ENCODE peak calls at places on chromosomes 5 and 9, in six cellular contexts. Z, G, B, Q, O and S are unnamed samples.

GRCh38 chr9:114302727-114303126 is 20.2 kb upstream of the ORM1 start:
- DNase-seq in Q (no peak), Z (no peak), O (no peak), B (no peak), G (no peak), S (no peak)

GRCh38 chr5:81424728-81425127 is 30.8 kb upstream of the ACOT12 start:
- DNase-seq in O (no peak), B (no peak), Z (no peak), G (no peak), Q (no peak), S (no peak)

GRCh38 chr5:95760291-95761191 is 29.4 kb downstream of the RHOBTB3 start:
- DNase-seq in G (no peak), O (peak; percentile 99), Z (no peak), B (peak; percentile 77), Q (peak; percentile 78), S (no peak)

GRCh38 chr5:130141689-130142320 is 237.5 kb downstream of the CHSY3 start:
- DNase-seq in Z (no peak), G (no peak), O (peak; percentile 47), B (peak; percentile 55), Q (peak; percentile 49), S (no peak)

GRCh38 chr9:24900179-24900578 is 354.5 kb upstream of the IZUMO3 start:
- DNase-seq in Z (no peak), Q (no peak), O (no peak), B (no peak), G (no peak), S (no peak)

GRCh38 chr5:134063421-134063820 is 51.1 kb upstream of the TCF7 start:
- DNase-seq in G (no peak), Z (no peak), Q (peak; percentile 73), O (no peak), B (no peak), S (no peak)

GRCh38 chr5:134438268-134438622 is 26.6 kb upstream of the CDKN2AIPNL start:
- DNase-seq in O (peak; percentile 93), Q (peak; percentile 79), B (no peak), Z (no peak), G (no peak), S (peak; percentile 21)

GRCh38 chr5:109350537-109351270 is 59.1 kb downstream of the PJA2 start:
- DNase-seq in Z (no peak), B (no peak), G (no peak), Q (no peak), O (peak; percentile 11), S (no peak)

GRCh38 chr9:108844856-108845255 is 10.9 kb downstream of the ACTL7B start:
- DNase-seq in O (no peak), Q (peak; percentile 68), Z (no peak), G (no peak), B (no peak), S (no peak)

GRCh38 chr5:154811653-154812465 is 38.5 kb downstream of the FAXDC2 start:
- DNase-seq in Q (peak; percentile 53), Z (peak; percentile 44), G (peak; percentile 50), O (peak; percentile 71), B (peak; percentile 75), S (peak; percentile 83)

GRCh38 chr9:109755040-109755439 is 25.0 kb upstream of the PALM2AKAP2 start:
- DNase-seq in Q (no peak), B (no peak), Z (no peak), G (no peak), O (peak; percentile 52), S (no peak)

GRCh38 chr9:38142201-38142600 is 73.2 kb upstream of the SHB start:
- DNase-seq in B (no peak), O (peak; percentile 25), G (no peak), Q (peak; percentile 31), Z (no peak), S (no peak)

GRCh38 chr9:92550765-92551164 is 15.0 kb upstream of the ECM2 start:
- DNase-seq in O (peak; percentile 23), B (no peak), Z (no peak), G (no peak), Q (no peak), S (no peak)

GRCh38 chr5:64947801-64948200 is 179.1 kb downstream of the CWC27 start:
- DNase-seq in B (no peak), O (no peak), Z (no peak), Q (no peak), G (no peak), S (no peak)

DNA sequence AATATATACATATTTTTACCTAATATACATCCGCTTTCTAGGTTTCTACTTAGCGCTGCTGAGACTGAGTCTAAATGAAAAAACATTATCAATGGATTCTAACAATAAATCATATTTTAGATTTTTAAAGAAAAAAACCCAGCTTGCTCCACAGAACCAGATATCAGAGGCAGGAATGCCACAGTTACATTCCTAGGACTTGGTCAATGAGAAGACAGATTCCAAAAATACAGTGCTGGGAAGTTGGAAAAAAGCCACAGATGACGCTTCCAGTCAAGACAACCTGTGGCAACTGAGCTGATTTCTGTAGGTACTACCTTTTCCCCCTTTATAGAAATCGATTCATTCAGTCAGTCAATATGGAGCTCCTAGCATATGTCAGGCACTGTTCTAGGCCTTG is 589 bp upstream of the CCDC112 start:
- DNase-seq in G (no peak), Z (no peak), Q (no peak), O (peak; percentile 44), B (no peak), S (no peak)
- H3K4me3 ChIP-seq in G (peak overlapping the region; percentile 71), Z (peak overlapping the region; percentile 95), Q (no peak overlapping the region), O (peak overlapping the region; percentile 41), B (peak overlapping the region; percentile 42), S (no peak overlapping the region)

GRCh38 chr5:111582962-111583669 is 70.8 kb upstream of the STARD4 start:
- DNase-seq in B (no peak), O (peak; percentile 95), G (no peak), Q (peak; percentile 73), Z (no peak), S (no peak)
- H3K4me3 ChIP-seq in B (no peak overlapping the region), O (no peak overlapping the region), G (no peak overlapping the region), Q (no peak overlapping the region), Z (no peak overlapping the region), S (no peak overlapping the region)

GRCh38 chr9:84339523-84339922 is 1.0 kb downstream of the SLC28A3 start:
- DNase-seq in Q (no peak), Z (no peak), B (no peak), O (no peak), G (no peak), S (no peak)
- H3K4me3 ChIP-seq in Q (no peak overlapping the region), Z (no peak overlapping the region), B (no peak overlapping the region), O (no peak overlapping the region), G (no peak overlapping the region), S (no peak overlapping the region)

GRCh38 chr5:51383494-51384081 is 340 bp downstream of the ISL1 start:
- DNase-seq in Q (peak; percentile 28), O (no peak), Z (no peak), G (no peak), B (no peak), S (no peak)

GRCh38 chr5:51381801-51382507 is 1.3 kb upstream of the ISL1 start:
- DNase-seq in B (no peak), Q (no peak), Z (no peak), O (no peak), G (no peak), S (peak; percentile 47)

GRCh38 chr5:51384281-51384840 is 1.1 kb downstream of the ISL1 start:
- DNase-seq in G (no peak), B (no peak), Z (no peak), Q (no peak), O (no peak), S (no peak)

GRCh38 chr5:51382508-51382758 is 815 bp upstream of the ISL1 start:
- DNase-seq in G (no peak), Q (no peak), O (no peak), B (no peak), Z (no peak), S (no peak)

DNA sequence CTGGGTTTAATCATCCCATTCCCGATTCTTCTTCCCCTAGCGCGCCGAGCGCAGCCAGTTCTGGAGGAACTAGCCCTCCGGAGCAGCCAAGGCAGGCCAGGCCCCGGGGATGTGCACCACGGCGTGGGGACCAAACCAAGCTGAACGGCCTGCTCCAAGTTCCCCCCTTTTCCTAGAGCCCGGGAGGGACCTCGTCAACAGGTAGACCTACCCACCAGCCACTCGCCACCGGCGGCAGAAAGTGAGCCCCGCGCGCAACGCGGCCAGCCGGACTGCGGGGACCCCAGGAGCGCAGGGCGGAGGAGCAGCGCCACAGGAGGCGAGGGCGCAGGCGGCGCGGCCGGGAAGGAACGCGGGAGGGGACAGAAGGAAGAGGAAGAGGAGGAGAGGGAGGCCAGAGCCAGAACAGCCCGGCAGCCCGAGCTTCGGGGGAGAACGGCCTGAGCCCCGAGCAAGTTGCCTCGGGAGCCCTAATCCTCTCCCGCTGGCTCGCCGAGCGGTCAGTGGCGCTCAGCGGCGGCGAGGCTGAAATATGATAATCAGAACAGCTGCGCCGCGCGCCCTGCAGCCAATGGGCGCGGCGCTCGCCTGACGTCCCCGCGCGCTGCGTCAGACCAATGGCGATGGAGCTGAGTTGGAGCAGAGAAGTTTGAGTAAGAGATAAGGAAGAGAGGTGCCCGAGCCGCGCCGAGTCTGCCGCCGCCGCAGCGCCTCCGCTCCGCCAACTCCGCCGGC is at the start of gene ISL1:
- DNase-seq in B (no peak), Z (no peak), G (no peak), O (peak; percentile 61), Q (peak; percentile 79), S (peak; percentile 92)
- H3K4me3 ChIP-seq in B (no peak within 1 kb of the TSS), Z (peak within 1 kb of the TSS; percentile 55), G (no peak within 1 kb of the TSS), O (peak within 1 kb of the TSS; percentile 58), Q (peak within 1 kb of the TSS; percentile 70), S (no peak within 1 kb of the TSS)

GRCh38 chr5:142697846-142698245 is 12.0 kb upstream of the FGF1 start:
- DNase-seq in O (peak; percentile 56), B (no peak), Q (no peak), Z (peak; percentile 68), G (peak; percentile 59), S (peak; percentile 79)
- H3K4me3 ChIP-seq in O (no peak overlapping the region), B (no peak overlapping the region), Q (no peak overlapping the region), Z (peak overlapping the region; percentile 66), G (no peak overlapping the region), S (no peak overlapping the region)

DNA sequence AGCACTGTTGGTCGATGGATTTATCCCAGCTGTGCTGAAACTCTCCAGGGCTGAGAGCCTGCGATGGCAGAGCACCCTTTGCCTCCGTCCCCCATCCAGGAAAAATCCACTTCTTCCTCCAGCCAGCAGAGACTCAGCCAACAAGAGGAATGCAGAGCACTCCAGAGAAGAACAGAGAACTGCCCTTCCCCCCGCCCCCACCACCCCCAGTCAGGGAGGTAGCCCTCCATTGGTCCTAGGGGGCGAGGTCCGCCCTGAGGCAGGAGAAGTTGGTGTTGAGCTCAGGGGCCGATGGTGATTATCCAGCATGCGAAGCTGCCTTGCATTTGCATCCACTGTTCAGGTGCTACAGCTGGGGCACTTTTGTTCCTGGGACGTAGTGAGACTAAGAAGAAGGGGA is 9.0 kb downstream of the TLX3 start:
- DNase-seq in B (no peak), G (no peak), O (no peak), Z (no peak), Q (no peak), S (no peak)
- H3K4me3 ChIP-seq in B (no peak overlapping the region), G (no peak overlapping the region), O (no peak overlapping the region), Z (no peak overlapping the region), Q (no peak overlapping the region), S (no peak overlapping the region)

GRCh38 chr9:91191443-91192378 is 170.0 kb downstream of the AUH start:
- DNase-seq in Z (no peak), O (no peak), G (no peak), B (peak; percentile 14), Q (no peak), S (peak; percentile 49)
- H3K4me3 ChIP-seq in Z (peak overlapping the region; percentile 67), O (no peak overlapping the region), G (no peak overlapping the region), B (no peak overlapping the region), Q (no peak overlapping the region), S (no peak overlapping the region)